ENCODE peak calls at places on chromosomes 2 and 18, in ten cellular contexts. P, J, L, D, G, U, X, V, R and A are unnamed samples.

GRCh38 chr2:10883880-10884529 is 27.7 kb upstream of the KCNF1 start:
- DNase-seq in P (no peak), J (no peak), L (no peak), D (no peak), G (no peak), U (no peak), X (no peak), V (no peak), R (no peak), A (no peak)

GRCh38 chr2:46780801-46781445 is 134.7 kb downstream of the MCFD2 start:
- DNase-seq in P (no peak), J (peak), L (no peak), D (no peak), G (no peak), U (peak), X (no peak), V (peak), R (peak), A (no peak)

GRCh38 chr2:27186613-27187345 is 25.1 kb upstream of the ATRAID start:
- DNase-seq in P (no peak), J (no peak), L (no peak), D (no peak), G (no peak), U (no peak), X (no peak), V (no peak), R (no peak), A (no peak)

GRCh38 chr2:20868377-20868776 is 45.5 kb upstream of the LDAH start:
- DNase-seq in P (no peak), J (no peak), L (no peak), D (no peak), G (no peak), U (no peak), X (no peak), V (no peak), R (no peak), A (no peak)

GRCh38 chr2:232838406-232838874 is 31.6 kb upstream of the SNORC start:
- DNase-seq in P (no peak), J (peak), L (no peak), D (peak), G (no peak), U (peak), X (peak), V (peak), R (no peak), A (no peak)

GRCh38 chr2:179447839-179448447 is 183.3 kb upstream of the SESTD1 start:
- DNase-seq in P (no peak), J (no peak), L (no peak), D (no peak), G (no peak), U (no peak), X (no peak), V (no peak), R (no peak), A (no peak)

GRCh38 chr18:47635416-47635815 is 295.0 kb downstream of the SMAD2 start:
- DNase-seq in P (no peak), J (no peak), L (no peak), D (no peak), G (no peak), U (no peak), X (no peak), V (no peak), R (no peak), A (no peak)

GRCh38 chr2:10619643-10620042 is 70.1 kb downstream of the NOL10 start:
- DNase-seq in P (no peak), J (no peak), L (no peak), D (no peak), G (no peak), U (no peak), X (no peak), V (no peak), R (no peak), A (no peak)

GRCh38 chr2:79669714-79670113 is 156.9 kb downstream of the CTNNA2 start:
- DNase-seq in P (no peak), J (no peak), L (no peak), D (peak), G (no peak), U (no peak), X (no peak), V (no peak), R (peak), A (no peak)

GRCh38 chr18:31100598-31101147 is 1.5 kb downstream of the DSC2 start:
- DNase-seq in P (no peak), J (peak), L (no peak), D (peak), G (no peak), U (peak), X (no peak), V (peak), R (no peak), A (no peak)

GRCh38 chr2:111664451-111664850 is 219.5 kb downstream of the ANAPC1 start:
- DNase-seq in P (no peak), J (no peak), L (no peak), D (no peak), G (no peak), U (no peak), X (no peak), V (no peak), R (no peak), A (no peak)

GRCh38 chr2:231751042-231751815 is 29.9 kb downstream of the PDE6D start:
- DNase-seq in P (no peak), J (no peak), L (no peak), D (no peak), G (no peak), U (no peak), X (no peak), V (no peak), R (no peak), A (no peak)

GRCh38 chr2:240964854-240965295 is 33.5 kb upstream of the SNED1 start:
- DNase-seq in P (no peak), J (no peak), L (peak), D (no peak), G (no peak), U (no peak), X (no peak), V (no peak), R (no peak), A (no peak)

GRCh38 chr2:193584001-193584400 is 1389.3 kb upstream of the TMEFF2 start:
- DNase-seq in P (no peak), J (no peak), L (no peak), D (peak), G (peak), U (no peak), X (no peak), V (peak), R (no peak), A (peak)

GRCh38 chr2:161369311-161369710 is 46.8 kb upstream of the TBR1 start:
- DNase-seq in P (no peak), J (no peak), L (no peak), D (no peak), G (no peak), U (no peak), X (no peak), V (peak), R (no peak), A (peak)
- TF ChIP-seq POLR2AphosphoS5 in P (no peak), J (no peak), L (no peak), D (no peak), G (no peak), U (no peak), X (no peak), V (no peak), R (no peak), A (peak)

DNA sequence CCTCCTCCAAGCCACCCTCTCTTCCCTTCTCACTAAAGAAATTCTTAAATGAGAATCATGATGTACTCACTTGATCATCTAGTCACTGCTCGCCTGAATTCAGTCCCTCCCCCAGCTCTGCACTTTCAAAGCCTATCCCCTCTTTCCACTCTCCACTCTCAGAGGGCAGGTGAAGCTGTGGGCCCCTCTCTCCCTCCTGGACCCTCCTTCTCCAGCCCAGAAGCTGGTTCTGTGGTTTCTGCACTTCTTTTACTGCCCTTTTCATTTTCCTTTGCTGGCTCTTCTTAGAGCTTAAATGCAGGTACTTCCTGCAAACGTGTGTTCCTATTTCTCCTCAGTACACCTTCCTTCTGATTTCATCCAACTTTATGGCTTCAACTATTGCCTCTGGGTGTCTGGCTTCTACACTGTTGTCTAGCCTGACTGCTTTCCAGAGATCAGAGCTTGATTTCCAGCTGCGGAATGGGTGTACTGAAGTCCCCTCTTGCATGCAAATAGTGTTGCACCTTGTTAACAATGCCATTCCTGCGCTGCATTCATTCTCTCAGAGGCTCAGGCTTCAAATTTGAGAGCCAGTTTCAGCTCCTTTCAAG is 15.2 kb upstream of the TXNDC2 start:
- DNase-seq in P (no peak), J (no peak), L (no peak), D (no peak), G (no peak), U (no peak), X (no peak), V (no peak), R (no peak), A (no peak)
- H3K27ac ChIP-seq in P (peak), J (peak), L (no peak), D (peak), G (peak), U (peak), X (peak), V (peak), R (no peak), A (no peak)

GRCh38 chr2:109089602-109090300 is 39.3 kb upstream of the SH3RF3 start:
- DNase-seq in P (no peak), J (no peak), L (no peak), D (no peak), G (no peak), U (no peak), X (no peak), V (no peak), R (no peak), A (no peak)
- TF ChIP-seq POLR2AphosphoS5 in P (no peak), J (no peak), L (no peak), D (no peak), G (no peak), U (no peak), X (no peak), V (no peak), R (no peak), A (no peak)

DNA sequence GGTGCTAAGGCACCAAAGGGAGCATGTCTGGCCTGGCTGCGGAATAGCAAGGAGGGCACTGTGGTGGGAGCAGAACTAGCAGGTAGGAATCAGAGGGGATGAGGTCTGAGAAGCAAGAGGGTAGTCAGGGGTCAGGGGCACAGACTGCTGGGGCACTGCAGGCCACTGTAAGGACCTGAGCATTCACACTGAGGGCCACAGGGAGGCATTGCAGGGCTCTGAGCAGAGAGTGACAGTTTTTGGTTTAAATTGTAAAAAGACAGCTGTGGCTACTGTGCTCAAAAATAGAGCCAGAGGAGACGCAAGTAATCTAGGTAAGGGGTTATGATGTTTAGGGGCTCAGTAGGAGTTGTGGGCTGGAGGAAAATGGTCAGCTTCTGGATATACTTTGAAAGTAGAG is 41.5 kb downstream of the ARHGAP25 start:
- DNase-seq in P (no peak), J (no peak), L (no peak), D (no peak), G (no peak), U (no peak), X (no peak), V (no peak), R (no peak), A (no peak)
- H3K27ac ChIP-seq in P (no peak), J (no peak), L (peak), D (peak), G (no peak), U (peak), X (peak), V (no peak), R (no peak), A (no peak)

GRCh38 chr18:45169610-45170009 is 445.7 kb upstream of the SLC14A2 start:
- DNase-seq in P (no peak), J (no peak), L (no peak), D (no peak), G (no peak), U (no peak), X (peak), V (no peak), R (peak), A (no peak)
- TF ChIP-seq POLR2AphosphoS5 in P (no peak), J (no peak), L (peak), D (no peak), G (no peak), U (no peak), X (no peak), V (no peak), R (peak), A (no peak)

DNA sequence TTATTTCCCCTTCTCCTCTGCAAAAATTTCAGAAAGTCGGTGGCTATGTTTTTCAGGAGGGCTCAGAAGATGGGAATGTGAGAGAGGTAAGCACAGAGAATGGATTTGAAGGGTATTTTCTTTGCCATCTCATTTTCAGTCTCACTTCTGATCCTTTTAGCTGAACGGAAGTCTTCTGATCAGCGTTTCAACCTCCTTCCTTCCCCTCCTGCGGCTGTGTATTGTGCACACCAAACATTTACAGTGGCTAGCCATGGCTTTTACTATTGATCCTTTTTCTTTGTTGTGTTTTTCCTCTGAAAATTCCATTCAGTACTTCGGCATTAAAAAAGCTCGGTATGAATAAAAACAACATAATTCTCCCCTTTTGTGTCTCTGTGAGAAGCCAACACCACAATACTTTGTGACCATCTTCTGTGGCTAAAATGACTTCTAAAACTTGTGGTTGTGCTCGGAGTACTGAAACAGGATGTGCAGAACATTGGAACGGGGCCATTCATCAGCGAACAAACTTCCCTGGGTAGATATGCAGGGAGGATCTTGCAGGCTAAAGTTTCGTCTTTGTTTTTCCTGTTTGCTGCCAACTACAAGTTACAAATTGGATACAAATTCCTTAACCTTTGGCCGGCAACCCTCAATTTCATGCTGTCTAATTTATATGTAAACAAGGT is 260.8 kb upstream of the FAM98A start:
- DNase-seq in P (no peak), J (no peak), L (no peak), D (no peak), G (no peak), U (no peak), X (no peak), V (peak), R (no peak), A (no peak)
- H3K27ac ChIP-seq in P (no peak), J (no peak), L (no peak), D (no peak), G (no peak), U (no peak), X (no peak), V (peak), R (no peak), A (no peak)